ENCODE peak calls at places on chromosomes 16 and 17, in eight cellular contexts. U, L, T, O, H, V, K and Z are unnamed samples.

GRCh38 chr17:29764217-29764616 is 141.5 kb upstream of the CORO6 start:
- DNase-seq in H (no peak), V (no peak), K (no peak), L (no peak), U (no peak), T (no peak), O (no peak), Z (no peak)

GRCh38 chr17:46763416-46763815 is 55.1 kb downstream of the WNT3 start:
- DNase-seq in T (no peak), O (no peak), K (no peak), V (no peak), U (no peak), H (no peak), L (no peak), Z (no peak)

GRCh38 chr16:1721372-1721771 is 15.4 kb downstream of the MAPK8IP3 start:
- DNase-seq in K (no peak), O (no peak), V (no peak), T (no peak), L (no peak), U (no peak), H (no peak), Z (no peak)

GRCh38 chr17:17063546-17064122 is 21.4 kb downstream of the MPRIP start:
- DNase-seq in K (no peak), L (no peak), H (peak), U (no peak), V (peak), T (no peak), O (no peak), Z (no peak)

GRCh38 chr16:57889111-57889510 is 81.8 kb downstream of the CNGB1 start:
- DNase-seq in H (no peak), K (no peak), O (no peak), U (no peak), L (no peak), T (no peak), V (no peak), Z (no peak)

GRCh38 chr17:31495049-31495885 is 103.8 kb downstream of the RAB11FIP4 start:
- DNase-seq in H (no peak), U (no peak), V (no peak), L (no peak), K (no peak), O (peak), T (no peak), Z (no peak)

GRCh38 chr17:68248199-68248825 is 469 bp downstream of the AMZ2 start:
- DNase-seq in L (no peak), V (peak), K (no peak), U (peak), H (peak), T (peak), O (no peak), Z (no peak)

GRCh38 chr17:29570521-29570920 is 2.0 kb downstream of the TP53I13 start:
- DNase-seq in O (peak), L (no peak), V (no peak), T (no peak), K (no peak), H (no peak), U (no peak), Z (no peak)

GRCh38 chr17:17044846-17045561 is 2.7 kb downstream of the MPRIP start:
- DNase-seq in K (no peak), O (peak), V (no peak), T (peak), H (peak), L (no peak), U (peak), Z (peak)

GRCh38 chr17:38320482-38320881 is 23.3 kb downstream of the GPR179 start:
- DNase-seq in K (no peak), L (no peak), O (no peak), H (peak), U (no peak), T (no peak), V (no peak), Z (no peak)

GRCh38 chr16:57401943-57402640 is 2.5 kb upstream of the CCL17 start:
- DNase-seq in V (no peak), O (no peak), U (no peak), T (no peak), H (no peak), K (no peak), L (no peak), Z (no peak)

GRCh38 chr17:34862384-34862783 is 98.9 kb downstream of the CCT6B start:
- DNase-seq in T (no peak), U (no peak), K (no peak), O (no peak), H (no peak), L (no peak), V (no peak), Z (no peak)

GRCh38 chr16:28317040-28317880 is 24.9 kb downstream of the SBK1 start:
- DNase-seq in U (peak), H (peak), V (peak), O (peak), T (no peak), K (peak), L (peak), Z (no peak)

GRCh38 chr16:83926726-83927397 is 26.2 kb upstream of the OSGIN1 start:
- DNase-seq in L (peak), T (peak), O (peak), K (peak), V (peak), U (peak), H (peak), Z (peak)
- H3K4me3 ChIP-seq in L (no peak), T (no peak), O (no peak), K (no peak), V (no peak), U (peak), H (peak), Z (no peak)

GRCh38 chr16:54191163-54191562 is 95.4 kb downstream of the IRX3 start:
- DNase-seq in T (no peak), H (no peak), K (no peak), U (no peak), V (no peak), L (no peak), O (no peak), Z (no peak)

GRCh38 chr16:54193013-54193655 is 93.5 kb downstream of the IRX3 start:
- DNase-seq in O (no peak), K (no peak), L (no peak), H (no peak), V (no peak), T (no peak), U (no peak), Z (no peak)

GRCh38 chr16:54194008-54194731 is 92.4 kb downstream of the IRX3 start:
- DNase-seq in U (peak), K (no peak), L (no peak), V (peak), T (peak), O (peak), H (peak), Z (no peak)

GRCh38 chr16:54191592-54191991 is 95.0 kb downstream of the IRX3 start:
- DNase-seq in O (no peak), L (no peak), T (no peak), K (no peak), U (no peak), V (no peak), H (no peak), Z (no peak)

GRCh38 chr16:54193656-54194007 is 93.0 kb downstream of the IRX3 start:
- DNase-seq in T (peak), O (peak), U (peak), K (no peak), L (peak), V (peak), H (peak), Z (no peak)
- H3K27ac ChIP-seq in T (peak), O (no peak), U (peak), K (no peak), L (no peak), V (no peak), H (no peak), Z (no peak)

DNA sequence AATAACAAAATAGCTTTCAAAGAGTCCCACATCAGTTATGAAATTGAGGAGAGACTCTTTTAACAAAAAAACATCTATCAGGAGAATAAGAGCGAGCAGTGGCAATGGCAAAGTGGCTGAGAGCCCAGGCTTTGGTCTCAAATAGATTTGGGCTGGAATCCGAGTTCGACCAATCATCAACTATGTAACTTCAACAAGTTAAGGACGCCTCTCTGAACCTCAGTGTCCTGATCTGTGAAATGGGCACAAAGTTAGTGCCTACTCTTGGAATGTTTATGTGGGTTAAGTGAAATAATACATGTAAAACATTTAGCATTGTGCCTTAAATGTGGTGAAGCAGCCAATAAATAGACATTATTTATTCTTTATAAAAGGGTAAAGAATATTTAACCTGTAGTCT is 45.4 kb downstream of the CFDP1 start:
- DNase-seq in V (no peak), H (no peak), O (no peak), T (no peak), U (no peak), L (no peak), K (no peak), Z (no peak)
- H3K4me3 ChIP-seq in V (no peak), H (no peak), O (no peak), T (no peak), U (no peak), L (no peak), K (no peak), Z (no peak)

DNA sequence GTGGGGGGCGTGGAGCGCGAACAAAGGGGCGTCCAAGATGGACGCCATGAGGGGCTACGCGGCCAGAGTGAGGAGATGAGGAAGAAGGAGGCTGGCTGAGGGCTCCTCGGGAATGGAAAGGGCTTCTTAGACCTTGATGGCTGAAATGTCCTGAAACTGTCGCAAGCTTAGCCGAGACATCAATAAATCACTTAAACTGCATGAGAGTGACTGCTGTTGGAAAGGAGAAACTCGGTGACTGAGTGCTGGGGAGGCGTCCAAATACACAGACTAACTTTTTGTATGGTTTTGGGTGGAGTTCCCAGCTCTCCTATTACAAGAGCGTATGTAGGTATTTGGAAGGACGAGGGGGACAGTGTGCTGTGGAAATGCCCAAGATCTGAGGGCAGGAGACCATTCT is 1.3 kb upstream of the GEMIN4 start:
- DNase-seq in O (no peak), V (no peak), K (no peak), L (no peak), T (no peak), U (no peak), H (no peak), Z (no peak)
- H3K27ac ChIP-seq in O (no peak), V (no peak), K (no peak), L (no peak), T (no peak), U (no peak), H (no peak), Z (no peak)

GRCh38 chr17:42459983-42460300 is 1.3 kb downstream of the ATP6V0A1 start:
- DNase-seq in O (no peak), T (no peak), V (no peak), H (no peak), L (no peak), U (peak), K (no peak), Z (no peak)
- H3K4me3 ChIP-seq in O (no peak), T (peak), V (peak), H (peak), L (peak), U (peak), K (peak), Z (peak)

GRCh38 chr17:6218333-6218732 is 148.2 kb downstream of the WSCD1 start:
- DNase-seq in V (no peak), L (no peak), T (no peak), O (no peak), U (no peak), K (no peak), H (peak), Z (no peak)

GRCh38 chr17:6212766-6213165 is 142.6 kb downstream of the WSCD1 start:
- DNase-seq in T (no peak), K (no peak), L (no peak), V (no peak), U (no peak), H (no peak), O (no peak), Z (no peak)

GRCh38 chr17:6215071-6216035 is 145.2 kb downstream of the WSCD1 start:
- DNase-seq in U (no peak), H (peak), O (no peak), T (no peak), L (no peak), K (no peak), V (no peak), Z (no peak)

GRCh38 chr17:6209829-6210228 is 139.7 kb downstream of the WSCD1 start:
- DNase-seq in K (no peak), V (no peak), O (no peak), U (no peak), L (no peak), H (no peak), T (no peak), Z (no peak)

DNA sequence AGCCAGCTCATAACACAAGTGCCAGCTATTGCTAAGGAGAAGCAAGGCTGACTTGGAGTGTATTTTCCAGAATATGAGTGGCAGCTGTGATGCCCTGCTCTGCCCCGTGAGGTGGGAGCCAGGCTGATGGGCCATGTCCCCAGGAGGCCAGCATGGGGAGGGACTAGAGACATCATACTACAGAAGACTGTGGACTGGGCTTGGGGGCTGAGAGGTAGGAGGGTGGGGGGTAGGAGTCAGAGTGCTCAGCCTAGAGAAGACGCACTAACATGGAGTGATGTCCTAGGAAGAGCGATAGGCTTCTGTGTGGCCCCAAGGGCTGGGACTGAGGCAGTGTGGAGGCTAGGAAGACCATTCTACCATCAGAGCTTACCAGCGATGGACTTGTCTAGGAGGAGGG is 143.7 kb downstream of the WSCD1 start:
- DNase-seq in L (no peak), H (no peak), V (no peak), K (no peak), O (no peak), U (no peak), T (no peak), Z (no peak)
- H3K27ac ChIP-seq in L (no peak), H (no peak), V (no peak), K (no peak), O (no peak), U (no peak), T (no peak), Z (no peak)

GRCh38 chr17:57889892-57890856 is 40.3 kb upstream of the MRPS23 start:
- DNase-seq in L (no peak), K (no peak), V (no peak), U (peak), H (peak), O (peak), T (peak), Z (no peak)

GRCh38 chr17:57894848-57895247 is 45.0 kb upstream of the MRPS23 start:
- DNase-seq in V (no peak), U (no peak), K (no peak), O (no peak), L (no peak), T (no peak), H (no peak), Z (no peak)

GRCh38 chr17:57890857-57891232 is 41.0 kb upstream of the MRPS23 start:
- DNase-seq in H (no peak), T (no peak), K (no peak), U (no peak), L (no peak), O (no peak), V (no peak), Z (no peak)

GRCh38 chr17:57892820-57893595 is 43.2 kb upstream of the MRPS23 start:
- DNase-seq in V (peak), U (peak), L (no peak), O (peak), K (no peak), H (peak), T (peak), Z (peak)

DNA sequence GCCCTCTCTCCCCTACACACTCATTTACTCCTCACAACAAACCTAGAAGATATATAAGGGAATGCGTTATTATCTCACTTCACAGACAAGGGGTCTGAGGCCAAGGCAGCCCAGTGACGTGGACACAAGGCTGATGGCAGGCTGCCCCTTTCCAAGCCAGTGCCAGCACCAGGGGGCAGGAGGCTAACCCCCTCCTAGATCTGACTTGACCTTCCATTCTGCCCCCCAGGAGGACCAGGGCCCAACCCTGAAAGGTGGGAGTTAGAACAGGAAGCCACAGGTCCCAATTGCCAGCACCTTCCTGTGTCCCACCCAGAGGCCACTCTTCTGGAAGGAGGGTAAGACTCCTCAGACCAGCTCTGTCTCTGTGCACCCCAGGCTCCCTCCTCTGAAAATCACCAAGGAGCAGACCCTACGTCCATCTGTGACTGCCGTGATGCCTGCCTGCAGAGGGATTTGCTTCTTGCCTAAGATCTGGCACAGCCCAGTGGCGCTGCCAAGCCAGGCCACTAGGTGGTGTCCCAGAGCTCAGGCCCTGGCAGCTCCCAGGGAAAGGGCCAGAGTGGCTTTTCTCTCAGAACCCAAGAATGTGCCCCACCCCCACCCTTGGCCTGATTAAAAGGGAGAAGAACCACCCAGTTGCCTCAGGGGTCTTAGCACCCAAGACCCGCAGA is 42.4 kb upstream of the MRPS23 start:
- DNase-seq in H (peak), L (peak), O (peak), K (peak), T (peak), U (peak), V (peak), Z (peak)
- H3K4me3 ChIP-seq in H (no peak), L (no peak), O (no peak), K (no peak), T (no peak), U (no peak), V (no peak), Z (no peak)

DNA sequence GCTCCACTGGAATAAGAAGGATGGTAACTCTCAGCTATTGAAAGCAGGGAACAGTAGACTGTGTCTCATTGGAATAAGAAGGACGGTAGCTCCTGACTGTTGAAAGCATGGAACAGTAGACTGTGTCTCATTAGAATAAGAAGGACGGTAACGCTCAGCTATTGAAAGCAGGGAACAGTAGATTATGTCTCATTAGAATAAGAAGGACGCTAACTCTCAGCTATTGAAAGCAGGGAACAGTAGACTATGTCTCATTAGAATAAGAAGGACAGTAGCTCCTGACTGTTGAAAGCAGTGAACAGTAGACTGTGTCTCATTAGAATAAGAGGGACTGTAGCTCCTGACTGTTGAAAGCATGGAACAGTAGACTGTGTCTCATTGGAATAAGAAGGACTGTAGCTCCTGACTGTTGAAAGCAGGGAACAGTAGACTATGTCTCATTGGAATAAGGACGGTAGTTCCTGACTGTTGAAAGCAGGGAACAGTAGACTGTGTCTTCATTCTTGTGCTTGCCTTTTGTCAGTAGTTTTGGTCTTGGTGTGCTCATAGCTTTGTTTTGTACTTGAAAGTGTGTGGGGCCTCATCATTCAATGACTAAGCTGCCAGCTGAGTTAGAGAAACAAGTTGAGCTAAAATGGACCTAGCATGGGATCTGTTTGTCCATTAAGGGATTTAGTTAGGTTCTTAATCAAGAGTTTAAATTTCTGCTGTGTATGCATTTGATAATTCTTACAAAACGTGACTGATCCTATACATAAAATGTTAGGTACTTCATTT is 58.5 kb downstream of the BANP start:
- DNase-seq in O (no peak), L (no peak), H (no peak), K (no peak), U (peak), V (no peak), T (no peak), Z (no peak)
- H3K27ac ChIP-seq in O (no peak), L (no peak), H (no peak), K (no peak), U (no peak), V (no peak), T (no peak), Z (no peak)

DNA sequence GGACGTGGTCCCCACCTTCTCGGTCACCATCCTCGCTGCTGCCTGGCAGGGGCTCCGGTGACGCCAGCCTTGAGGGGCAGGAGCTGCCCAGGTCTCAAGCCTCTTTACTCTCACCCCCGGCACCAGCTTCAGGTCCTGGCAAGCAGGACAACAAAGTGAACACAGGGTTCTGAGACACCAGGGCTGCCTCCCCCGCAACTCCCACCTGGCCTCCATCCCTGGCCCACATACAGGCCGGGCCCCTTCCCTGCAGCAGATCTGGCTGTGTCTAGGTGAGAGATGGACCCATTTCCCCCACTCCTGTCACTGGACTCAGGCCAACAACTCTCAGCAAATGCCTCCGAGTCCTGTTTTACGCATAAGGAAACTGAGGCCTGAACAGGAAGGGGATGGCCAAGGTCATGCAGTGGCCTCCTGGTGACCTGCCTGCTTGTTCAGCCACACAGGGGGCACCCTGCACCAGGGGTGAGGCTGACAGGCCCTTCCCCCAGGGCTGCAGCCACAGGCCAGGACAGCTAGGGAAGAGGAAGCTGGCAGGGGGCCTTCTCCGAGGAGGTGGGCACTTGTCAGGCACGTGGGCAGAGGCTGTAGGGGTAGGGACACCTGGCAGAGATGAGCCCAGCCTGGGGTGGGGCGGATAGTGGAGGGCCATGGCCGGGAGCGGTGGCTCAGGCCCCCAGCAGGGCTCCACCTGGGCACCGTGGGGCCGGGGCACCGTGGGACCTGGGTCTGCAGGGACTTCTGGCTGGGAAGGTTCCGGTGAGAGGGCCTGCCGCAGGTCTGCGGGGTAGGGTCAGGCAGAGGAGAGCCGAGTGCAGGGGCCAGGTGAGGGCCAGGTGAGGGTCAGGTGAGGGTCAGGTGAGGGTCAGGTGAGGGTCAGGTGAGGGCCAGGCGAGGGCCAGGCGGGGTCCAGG is 46.7 kb upstream of the PVALEF start:
- DNase-seq in V (no peak), O (no peak), K (no peak), H (no peak), U (no peak), L (no peak), T (no peak), Z (no peak)
- H3K4me3 ChIP-seq in V (peak), O (no peak), K (no peak), H (no peak), U (peak), L (peak), T (no peak), Z (peak)